ENCODE peak calls at places on chromosomes 13 and 19, in eight cellular contexts. U is activated naive CD4-positive, alpha-beta T cell treated with anti-CD3 and anti-CD28 coated beads, Interleukin-2, amount 50 U/mL, for 72 hours; Y is ovary; M is stimulated activated CD8-positive, alpha-beta memory T cell treated with anti-CD3 and anti-CD28 coated beads, Interleukin-7, amount 100 ng/mL, for 24 hours; W is ecto neural progenitor cell; S is progenitor cell of endocrine pancreas; N is stimulated activated CD4-positive, alpha-beta T cell treated with anti-CD3 and anti-CD28 coated beads, TNF-alpha, amount 100 ng/mL, for 1 hour; T is NCI-H524. O is an unnamed sample.

GRCh38 chr19:58021541-58022282 is 12.1 kb upstream of the ZSCAN1 start:
- DNase-seq in N (no peak), M (no peak), Y (peak; percentile 46), W (no peak), U (peak; percentile 35), T (peak; percentile 80), S (no peak), O (peak; percentile 70)

GRCh38 chr13:44576396-44577235 is 486 bp upstream of the TSC22D1 start:
- DNase-seq in W (peak; percentile 64), N (peak; percentile 7), T (peak; percentile 32), U (peak; percentile 42), Y (no peak), S (no peak), M (peak; percentile 6), O (no peak)

GRCh38 chr13:46761866-46762265 is 35.1 kb downstream of the ESD start:
- DNase-seq in U (no peak), Y (no peak), T (no peak), W (no peak), S (no peak), M (no peak), N (no peak), O (no peak)

GRCh38 chr19:8387688-8388611 is 2.2 kb upstream of the RAB11B start:
- DNase-seq in Y (no peak), M (no peak), N (no peak), W (no peak), S (no peak), T (no peak), U (no peak), O (no peak)

GRCh38 chr13:52848455-52849190 is at the start of gene PCDH8:
- DNase-seq in Y (no peak), N (no peak), S (peak; percentile 55), U (peak; percentile 11), M (no peak), W (peak; percentile 95), T (peak; percentile 92), O (no peak)

GRCh38 chr13:27125357-27126282 is 46.0 kb downstream of the USP12 start:
- DNase-seq in U (no peak), W (no peak), T (no peak), N (no peak), S (no peak), Y (no peak), M (no peak), O (no peak)

GRCh38 chr13:25860862-25861261 is 191.0 kb downstream of the SHISA2 start:
- DNase-seq in N (no peak), S (no peak), U (no peak), T (no peak), Y (no peak), W (no peak), M (no peak), O (peak; percentile 1)

GRCh38 chr13:111202149-111202548 is 87.0 kb downstream of the ARHGEF7 start:
- DNase-seq in W (no peak), U (no peak), T (no peak), Y (no peak), N (no peak), M (no peak), S (no peak), O (no peak)

GRCh38 chr19:47021536-47022139 is 2.0 kb downstream of the NPAS1 start:
- DNase-seq in T (no peak), M (no peak), N (no peak), W (peak; percentile 60), S (no peak), U (no peak), Y (no peak), O (no peak)

GRCh38 chr19:3365093-3365446 is 1.3 kb upstream of the NFIC start:
- DNase-seq in M (no peak), T (no peak), N (no peak), S (no peak), W (no peak), U (no peak), Y (no peak), O (no peak)

GRCh38 chr13:101552797-101553196 is 100.3 kb downstream of the ITGBL1 start:
- DNase-seq in S (no peak), M (no peak), W (no peak), Y (no peak), U (no peak), T (no peak), N (no peak), O (no peak)

GRCh38 chr19:3821857-3822364 is 35.7 kb upstream of the MATK start:
- DNase-seq in U (peak; percentile 98), M (peak; percentile 84), W (peak; percentile 90), Y (no peak), S (peak; percentile 64), T (peak; percentile 62), N (peak; percentile 86), O (peak; percentile 35)

GRCh38 chr13:77034883-77035282 is 7.9 kb upstream of the FBXL3 start:
- DNase-seq in W (no peak), N (no peak), Y (no peak), T (no peak), U (no peak), S (no peak), M (no peak), O (no peak)

O was measured in NCI-H1048.